ENCODE peak calls at places on chromosomes 4 and X, in five cellular contexts. One of them, this sample, is unnamed.

GRCh38 chrX:106862972-106863688 is 40.0 kb downstream of the RIPPLY1 start:
- DNase-seq in HepG2: peak
- DNase-seq in K562: peak
- DNase-seq in HCT116: peak
- DNase-seq in endothelial cell of umbilical vein: peak
- DNase-seq in this sample: peak

GRCh38 chr4:175308236-175308635 is 390.1 kb downstream of the ADAM29 start:
- DNase-seq in HepG2: no peak
- DNase-seq in endothelial cell of umbilical vein: no peak
- DNase-seq in HCT116: peak
- DNase-seq in K562: no peak
- DNase-seq in this sample: no peak

GRCh38 chr4:72631296-72631695 is 62.3 kb upstream of the ADAMTS3 start:
- DNase-seq in endothelial cell of umbilical vein: no peak
- DNase-seq in HepG2: no peak
- DNase-seq in HCT116: no peak
- DNase-seq in K562: peak
- DNase-seq in this sample: no peak

GRCh38 chr4:78775278-78776030 is 696 bp upstream of the BMP2K start:
- DNase-seq in HepG2: peak
- DNase-seq in K562: peak
- DNase-seq in endothelial cell of umbilical vein: peak
- DNase-seq in HCT116: peak
- DNase-seq in this sample: peak

GRCh38 chrX:96985046-96985445 is 101.3 kb downstream of the RPA4 start:
- DNase-seq in endothelial cell of umbilical vein: no peak
- DNase-seq in HepG2: no peak
- DNase-seq in K562: no peak
- DNase-seq in HCT116: no peak
- DNase-seq in this sample: no peak

GRCh38 chr4:41507292-41507933 is 30.5 kb upstream of the LIMCH1 start:
- DNase-seq in HCT116: no peak
- DNase-seq in endothelial cell of umbilical vein: no peak
- DNase-seq in K562: no peak
- DNase-seq in HepG2: no peak
- DNase-seq in this sample: no peak

GRCh38 chr4:85717366-85717765 is 242.4 kb downstream of the ARHGAP24 start:
- DNase-seq in HepG2: no peak
- DNase-seq in endothelial cell of umbilical vein: no peak
- DNase-seq in K562: no peak
- DNase-seq in HCT116: no peak
- DNase-seq in this sample: no peak

GRCh38 chr4:94415448-94415847 is 36.3 kb upstream of the PDLIM5 start:
- DNase-seq in endothelial cell of umbilical vein: no peak
- DNase-seq in HepG2: no peak
- DNase-seq in HCT116: no peak
- DNase-seq in K562: no peak
- DNase-seq in this sample: no peak

GRCh38 chrX:49037883-49038475 is 5.2 kb downstream of the TFE3 start:
- DNase-seq in HepG2: no peak
- DNase-seq in endothelial cell of umbilical vein: no peak
- DNase-seq in K562: no peak
- DNase-seq in HCT116: no peak
- DNase-seq in this sample: no peak

GRCh38 chr4:15894923-15895411 is 43.6 kb downstream of the FGFBP1 start:
- DNase-seq in HepG2: no peak
- DNase-seq in endothelial cell of umbilical vein: no peak
- DNase-seq in HCT116: no peak
- DNase-seq in K562: no peak
- DNase-seq in this sample: no peak

GRCh38 chrX:118847676-118848075 is 24.1 kb downstream of the ZCCHC12 start:
- DNase-seq in HCT116: peak
- DNase-seq in K562: peak
- DNase-seq in HepG2: peak
- DNase-seq in endothelial cell of umbilical vein: peak
- DNase-seq in this sample: no peak

GRCh38 chr4:173073939-173074500 is 94.6 kb upstream of the GALNT7 start:
- DNase-seq in K562: no peak
- DNase-seq in HCT116: no peak
- DNase-seq in HepG2: no peak
- DNase-seq in endothelial cell of umbilical vein: no peak
- DNase-seq in this sample: no peak

GRCh38 chr4:29805871-29806480 is 914.2 kb upstream of the PCDH7 start:
- DNase-seq in K562: no peak
- DNase-seq in HepG2: no peak
- DNase-seq in HCT116: no peak
- DNase-seq in endothelial cell of umbilical vein: no peak
- DNase-seq in this sample: no peak

GRCh38 chrX:137852502-137852901 is 286.6 kb downstream of the ZIC3 start:
- DNase-seq in HCT116: no peak
- DNase-seq in endothelial cell of umbilical vein: no peak
- DNase-seq in K562: no peak
- DNase-seq in HepG2: no peak
- DNase-seq in this sample: no peak

GRCh38 chrX:148380614-148381561 is 119.5 kb upstream of the AFF2 start:
- DNase-seq in endothelial cell of umbilical vein: no peak
- DNase-seq in K562: no peak
- DNase-seq in HepG2: no peak
- DNase-seq in HCT116: no peak
- DNase-seq in this sample: no peak

GRCh38 chr4:39320381-39321115 is 45.6 kb downstream of the RFC1 start:
- DNase-seq in endothelial cell of umbilical vein: peak
- DNase-seq in HCT116: no peak
- DNase-seq in K562: no peak
- DNase-seq in HepG2: no peak
- DNase-seq in this sample: no peak

GRCh38 chr4:476501-476900 is 22.5 kb downstream of the ZNF721 start:
- DNase-seq in HCT116: no peak
- DNase-seq in K562: no peak
- DNase-seq in HepG2: no peak
- DNase-seq in endothelial cell of umbilical vein: no peak
- DNase-seq in this sample: no peak

GRCh38 chr4:167117273-167117672 is 117.0 kb downstream of the SPOCK3 start:
- DNase-seq in endothelial cell of umbilical vein: no peak
- DNase-seq in HepG2: no peak
- DNase-seq in K562: no peak
- DNase-seq in HCT116: no peak
- DNase-seq in this sample: no peak

GRCh38 chr4:8281519-8282133 is 12.1 kb downstream of the HTRA3 start:
- DNase-seq in HepG2: no peak
- DNase-seq in HCT116: no peak
- DNase-seq in endothelial cell of umbilical vein: no peak
- DNase-seq in K562: no peak
- DNase-seq in this sample: no peak

GRCh38 chrX:25012793-25013592 is 2.8 kb downstream of the ARX start:
- DNase-seq in HCT116: no peak
- DNase-seq in K562: no peak
- DNase-seq in endothelial cell of umbilical vein: no peak
- DNase-seq in HepG2: no peak
- DNase-seq in this sample: no peak
- TF ChIP-seq EZH2 in HCT116: no peak
- TF ChIP-seq EZH2 in K562: no peak
- TF ChIP-seq EZH2 in endothelial cell of umbilical vein: peak
- TF ChIP-seq EZH2 in HepG2: no peak
- TF ChIP-seq EZH2 in this sample: peak

GRCh38 chrX:110851780-110852179 is 56.2 kb upstream of the CHRDL1 start:
- DNase-seq in K562: peak
- DNase-seq in endothelial cell of umbilical vein: no peak
- DNase-seq in HCT116: no peak
- DNase-seq in HepG2: no peak
- DNase-seq in this sample: no peak

GRCh38 chrX:110853610-110854009 is 58.0 kb upstream of the CHRDL1 start:
- DNase-seq in endothelial cell of umbilical vein: no peak
- DNase-seq in K562: peak
- DNase-seq in HepG2: no peak
- DNase-seq in HCT116: no peak
- DNase-seq in this sample: no peak

GRCh38 chrX:110847334-110847733 is 51.7 kb upstream of the CHRDL1 start:
- DNase-seq in HCT116: peak
- DNase-seq in endothelial cell of umbilical vein: peak
- DNase-seq in K562: peak
- DNase-seq in HepG2: peak
- DNase-seq in this sample: no peak

GRCh38 chrX:110852180-110852579 is 56.6 kb upstream of the CHRDL1 start:
- DNase-seq in endothelial cell of umbilical vein: no peak
- DNase-seq in HepG2: no peak
- DNase-seq in HCT116: no peak
- DNase-seq in K562: peak
- DNase-seq in this sample: no peak
- TF ChIP-seq MAX in endothelial cell of umbilical vein: no peak
- TF ChIP-seq MAX in HepG2: no peak
- TF ChIP-seq MAX in HCT116: no peak
- TF ChIP-seq MAX in K562: no peak
- TF ChIP-seq MAX in this sample: no peak

GRCh38 chr4:136241221-136241986 is 1290.9 kb downstream of the PCDH18 start:
- DNase-seq in endothelial cell of umbilical vein: no peak
- DNase-seq in HepG2: no peak
- DNase-seq in K562: no peak
- DNase-seq in HCT116: no peak
- DNase-seq in this sample: no peak
- TF ChIP-seq EZH2 in endothelial cell of umbilical vein: no peak
- TF ChIP-seq EZH2 in HepG2: no peak
- TF ChIP-seq EZH2 in K562: no peak
- TF ChIP-seq EZH2 in HCT116: no peak
- TF ChIP-seq EZH2 in this sample: no peak

GRCh38 chr4:5635826-5636196 is 72.5 kb downstream of the EVC2 start:
- DNase-seq in endothelial cell of umbilical vein: no peak
- DNase-seq in K562: no peak
- DNase-seq in HCT116: no peak
- DNase-seq in HepG2: no peak
- DNase-seq in this sample: no peak
- TF ChIP-seq MAX in endothelial cell of umbilical vein: no peak
- TF ChIP-seq MAX in K562: no peak
- TF ChIP-seq MAX in HCT116: no peak
- TF ChIP-seq MAX in HepG2: no peak
- TF ChIP-seq MAX in this sample: no peak

GRCh38 chr4:13541720-13542576 is 2.4 kb downstream of the NKX3-2 start:
- DNase-seq in K562: no peak
- DNase-seq in HCT116: no peak
- DNase-seq in endothelial cell of umbilical vein: no peak
- DNase-seq in HepG2: no peak
- DNase-seq in this sample: peak
- TF ChIP-seq EZH2 in K562: no peak
- TF ChIP-seq EZH2 in HCT116: no peak
- TF ChIP-seq EZH2 in endothelial cell of umbilical vein: peak
- TF ChIP-seq EZH2 in HepG2: no peak
- TF ChIP-seq EZH2 in this sample: no peak

GRCh38 chr4:137922721-137923120 is 319.4 kb downstream of the SLC7A11 start:
- DNase-seq in K562: no peak
- DNase-seq in HepG2: no peak
- DNase-seq in HCT116: no peak
- DNase-seq in endothelial cell of umbilical vein: no peak
- DNase-seq in this sample: no peak
- TF ChIP-seq MAX in K562: no peak
- TF ChIP-seq MAX in HepG2: no peak
- TF ChIP-seq MAX in HCT116: no peak
- TF ChIP-seq MAX in endothelial cell of umbilical vein: no peak
- TF ChIP-seq MAX in this sample: no peak